ENCODE peak calls at places on chromosome 3, in four cellular contexts. One of them, this sample, is unnamed.

GRCh38 chr3:61688307-61688695 is 126.9 kb downstream of the PTPRG start:
- DNase-seq in neuronal stem cell: peak
- DNase-seq in trophoblast cell: no peak
- DNase-seq in mammary epithelial cell: no peak
- DNase-seq in this sample: no peak

GRCh38 chr3:129708328-129708861 is 101.9 kb upstream of the PLXND1 start:
- DNase-seq in neuronal stem cell: no peak
- DNase-seq in trophoblast cell: no peak
- DNase-seq in mammary epithelial cell: no peak
- DNase-seq in this sample: no peak

GRCh38 chr3:5002174-5002870 is 23.1 kb downstream of the BHLHE40 start:
- DNase-seq in neuronal stem cell: no peak
- DNase-seq in trophoblast cell: no peak
- DNase-seq in mammary epithelial cell: no peak
- DNase-seq in this sample: no peak

GRCh38 chr3:100968908-100969556 is 24.2 kb downstream of the ABI3BP start:
- DNase-seq in neuronal stem cell: no peak
- DNase-seq in trophoblast cell: no peak
- DNase-seq in mammary epithelial cell: no peak
- DNase-seq in this sample: no peak

GRCh38 chr3:122793568-122794416 is at the start of gene HSPBAP1:
- DNase-seq in neuronal stem cell: peak
- DNase-seq in trophoblast cell: peak
- DNase-seq in mammary epithelial cell: peak
- DNase-seq in this sample: peak

GRCh38 chr3:72391659-72392058 is 456.6 kb downstream of the SHQ1 start:
- DNase-seq in neuronal stem cell: no peak
- DNase-seq in trophoblast cell: no peak
- DNase-seq in mammary epithelial cell: no peak
- DNase-seq in this sample: no peak

GRCh38 chr3:168093790-168094189 is 1.9 kb downstream of the GOLIM4 start:
- DNase-seq in neuronal stem cell: no peak
- DNase-seq in trophoblast cell: no peak
- DNase-seq in mammary epithelial cell: no peak
- DNase-seq in this sample: no peak

GRCh38 chr3:79490165-79491028 is 277.4 kb downstream of the ROBO1 start:
- DNase-seq in neuronal stem cell: peak
- DNase-seq in trophoblast cell: no peak
- DNase-seq in mammary epithelial cell: peak
- DNase-seq in this sample: peak

GRCh38 chr3:63863150-63864007 is at the start of the genes ATXN7 and THOC7:
- DNase-seq in neuronal stem cell: peak
- DNase-seq in trophoblast cell: peak
- DNase-seq in mammary epithelial cell: peak
- DNase-seq in this sample: peak

GRCh38 chr3:136546718-136547117 is 205.5 kb downstream of the STAG1 start:
- DNase-seq in neuronal stem cell: no peak
- DNase-seq in trophoblast cell: no peak
- DNase-seq in mammary epithelial cell: no peak
- DNase-seq in this sample: no peak

GRCh38 chr3:176513604-176514003 is 683.7 kb downstream of the TBL1XR1 start:
- DNase-seq in neuronal stem cell: peak
- DNase-seq in trophoblast cell: no peak
- DNase-seq in mammary epithelial cell: no peak
- DNase-seq in this sample: no peak

GRCh38 chr3:192571197-192571791 is 156.0 kb downstream of the FGF12 start:
- DNase-seq in neuronal stem cell: no peak
- DNase-seq in trophoblast cell: no peak
- DNase-seq in mammary epithelial cell: peak
- DNase-seq in this sample: peak

GRCh38 chr3:141949394-141949793 is 73.0 kb downstream of the ATP1B3 start:
- DNase-seq in neuronal stem cell: no peak
- DNase-seq in trophoblast cell: no peak
- DNase-seq in mammary epithelial cell: no peak
- DNase-seq in this sample: no peak

GRCh38 chr3:125374501-125374995 is 577 bp downstream of the ZNF148 start:
- DNase-seq in neuronal stem cell: peak
- DNase-seq in trophoblast cell: no peak
- DNase-seq in mammary epithelial cell: peak
- DNase-seq in this sample: peak

DNA sequence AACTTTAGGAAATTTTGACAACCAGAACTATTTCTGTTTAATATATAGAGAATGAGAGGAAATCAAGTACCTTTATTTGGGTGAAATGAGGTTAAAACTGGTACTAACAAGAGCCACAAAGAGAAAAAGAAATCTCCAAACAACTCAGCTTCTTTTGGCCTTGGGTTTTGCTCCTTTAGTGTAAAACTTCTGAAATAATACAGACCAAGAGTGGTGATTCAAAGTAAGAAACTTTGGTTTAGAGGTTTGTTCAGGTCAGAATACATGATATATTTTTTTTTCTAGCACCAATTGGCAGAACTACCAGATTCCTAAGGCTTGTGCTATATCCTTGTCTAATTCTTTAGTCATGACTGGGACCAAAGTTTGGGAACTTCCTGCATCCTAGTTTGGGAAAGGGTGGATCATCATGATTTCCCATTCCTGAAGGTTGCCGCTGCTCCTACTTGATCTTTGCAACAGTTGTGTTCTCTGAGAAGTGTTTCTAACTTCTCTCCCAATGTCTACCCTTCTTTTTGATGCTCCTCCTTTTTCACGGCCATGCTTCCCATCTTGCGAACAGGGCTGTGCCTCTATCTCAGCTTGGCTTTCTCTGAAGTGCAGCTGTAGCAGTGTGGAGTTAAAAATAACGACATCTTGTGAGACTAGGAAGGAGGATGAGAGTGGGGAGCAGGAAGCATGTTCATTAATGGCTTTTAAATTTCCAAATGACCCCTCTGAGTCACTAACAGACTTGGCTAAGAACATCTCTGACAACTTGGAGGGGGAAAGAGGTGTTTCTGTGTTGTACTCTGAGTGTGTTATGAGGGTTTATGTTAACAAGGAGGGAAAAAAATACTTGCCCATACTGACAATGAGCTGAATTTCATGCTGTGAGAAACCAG is 87.7 kb downstream of the KCNAB1 start:
- DNase-seq in neuronal stem cell: no peak
- DNase-seq in trophoblast cell: no peak
- DNase-seq in mammary epithelial cell: no peak
- DNase-seq in this sample: no peak
- H3K27ac ChIP-seq in neuronal stem cell: no peak
- H3K27ac ChIP-seq in trophoblast cell: no peak
- H3K27ac ChIP-seq in mammary epithelial cell: no peak
- H3K27ac ChIP-seq in this sample: no peak

DNA sequence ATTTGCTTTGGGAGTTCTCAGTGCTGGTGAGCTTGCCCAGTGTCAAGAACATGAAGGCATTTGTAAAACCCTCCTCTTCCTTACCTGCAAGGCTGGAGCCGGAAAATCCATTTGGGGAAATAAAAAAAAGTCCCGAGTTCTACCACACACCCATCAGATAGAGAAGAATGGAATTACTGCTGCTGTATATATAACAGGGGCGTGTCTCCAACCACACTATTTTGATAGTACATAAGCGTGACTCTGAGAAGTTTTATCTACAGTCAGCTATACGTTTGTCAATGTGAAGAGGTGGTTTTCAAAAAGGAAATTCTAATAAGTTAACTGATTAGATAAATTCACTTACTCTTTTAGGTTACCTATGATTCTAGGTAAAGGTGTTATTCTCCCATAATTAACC is 1.3 kb upstream of the CPA3 start:
- DNase-seq in neuronal stem cell: no peak
- DNase-seq in trophoblast cell: no peak
- DNase-seq in mammary epithelial cell: no peak
- DNase-seq in this sample: no peak
- H3K9ac ChIP-seq in neuronal stem cell: no peak
- H3K9ac ChIP-seq in trophoblast cell: no peak
- H3K9ac ChIP-seq in mammary epithelial cell: no peak
- H3K9ac ChIP-seq in this sample: no peak

GRCh38 chr3:187400756-187401155 is 32.6 kb downstream of the RTP4 start:
- DNase-seq in neuronal stem cell: no peak
- DNase-seq in trophoblast cell: no peak
- DNase-seq in mammary epithelial cell: no peak
- DNase-seq in this sample: no peak

GRCh38 chr3:187396661-187397060 is 28.5 kb downstream of the RTP4 start:
- DNase-seq in neuronal stem cell: no peak
- DNase-seq in trophoblast cell: no peak
- DNase-seq in mammary epithelial cell: no peak
- DNase-seq in this sample: no peak

GRCh38 chr3:187401861-187402260 is 33.7 kb downstream of the RTP4 start:
- DNase-seq in neuronal stem cell: no peak
- DNase-seq in trophoblast cell: no peak
- DNase-seq in mammary epithelial cell: no peak
- DNase-seq in this sample: no peak

GRCh38 chr3:187403768-187404270 is 35.6 kb downstream of the RTP4 start:
- DNase-seq in neuronal stem cell: no peak
- DNase-seq in trophoblast cell: peak
- DNase-seq in mammary epithelial cell: peak
- DNase-seq in this sample: no peak

DNA sequence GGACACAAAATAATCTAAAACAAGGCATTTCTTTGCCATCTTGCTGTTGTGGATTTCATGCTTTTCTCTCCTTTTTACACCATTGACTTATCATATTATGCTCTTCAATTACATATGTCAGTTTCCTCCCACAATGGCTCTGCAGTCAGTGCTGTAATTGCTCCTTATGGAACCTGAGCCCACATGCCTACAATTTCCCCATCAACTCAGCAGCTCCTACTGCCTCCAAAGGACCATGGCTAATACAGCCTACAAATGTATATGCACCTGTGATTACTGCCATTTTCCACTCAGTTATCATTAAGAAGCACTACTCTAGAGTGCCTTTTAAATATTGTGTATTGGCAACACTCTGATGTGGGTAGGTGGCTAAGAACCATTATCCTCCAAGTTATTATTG is 30.8 kb downstream of the RTP4 start:
- DNase-seq in neuronal stem cell: no peak
- DNase-seq in trophoblast cell: no peak
- DNase-seq in mammary epithelial cell: no peak
- DNase-seq in this sample: no peak
- H3K27ac ChIP-seq in neuronal stem cell: no peak
- H3K27ac ChIP-seq in trophoblast cell: no peak
- H3K27ac ChIP-seq in mammary epithelial cell: no peak
- H3K27ac ChIP-seq in this sample: no peak

DNA sequence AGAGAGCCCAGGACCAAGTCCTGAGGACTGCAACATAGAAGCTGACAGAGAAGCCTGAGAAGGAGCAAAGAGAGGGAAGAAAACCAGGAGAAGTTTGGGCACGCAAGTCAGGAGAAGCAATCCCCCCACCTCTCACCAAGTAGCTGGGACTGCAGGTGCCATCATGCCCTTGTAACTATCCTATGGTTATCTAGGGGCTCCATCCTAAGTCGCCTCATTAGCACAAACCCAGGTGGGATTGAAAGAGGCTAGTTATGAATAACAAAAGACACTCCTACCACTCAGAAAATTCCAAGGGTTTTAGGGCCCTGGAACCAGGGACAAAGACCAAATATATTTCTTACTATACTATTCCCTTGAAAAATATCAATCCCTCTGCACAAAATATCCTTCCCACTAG is 53.5 kb downstream of the CCR4 start:
- DNase-seq in neuronal stem cell: no peak
- DNase-seq in trophoblast cell: no peak
- DNase-seq in mammary epithelial cell: no peak
- DNase-seq in this sample: no peak
- H3K9ac ChIP-seq in neuronal stem cell: no peak
- H3K9ac ChIP-seq in trophoblast cell: no peak
- H3K9ac ChIP-seq in mammary epithelial cell: no peak
- H3K9ac ChIP-seq in this sample: no peak

DNA sequence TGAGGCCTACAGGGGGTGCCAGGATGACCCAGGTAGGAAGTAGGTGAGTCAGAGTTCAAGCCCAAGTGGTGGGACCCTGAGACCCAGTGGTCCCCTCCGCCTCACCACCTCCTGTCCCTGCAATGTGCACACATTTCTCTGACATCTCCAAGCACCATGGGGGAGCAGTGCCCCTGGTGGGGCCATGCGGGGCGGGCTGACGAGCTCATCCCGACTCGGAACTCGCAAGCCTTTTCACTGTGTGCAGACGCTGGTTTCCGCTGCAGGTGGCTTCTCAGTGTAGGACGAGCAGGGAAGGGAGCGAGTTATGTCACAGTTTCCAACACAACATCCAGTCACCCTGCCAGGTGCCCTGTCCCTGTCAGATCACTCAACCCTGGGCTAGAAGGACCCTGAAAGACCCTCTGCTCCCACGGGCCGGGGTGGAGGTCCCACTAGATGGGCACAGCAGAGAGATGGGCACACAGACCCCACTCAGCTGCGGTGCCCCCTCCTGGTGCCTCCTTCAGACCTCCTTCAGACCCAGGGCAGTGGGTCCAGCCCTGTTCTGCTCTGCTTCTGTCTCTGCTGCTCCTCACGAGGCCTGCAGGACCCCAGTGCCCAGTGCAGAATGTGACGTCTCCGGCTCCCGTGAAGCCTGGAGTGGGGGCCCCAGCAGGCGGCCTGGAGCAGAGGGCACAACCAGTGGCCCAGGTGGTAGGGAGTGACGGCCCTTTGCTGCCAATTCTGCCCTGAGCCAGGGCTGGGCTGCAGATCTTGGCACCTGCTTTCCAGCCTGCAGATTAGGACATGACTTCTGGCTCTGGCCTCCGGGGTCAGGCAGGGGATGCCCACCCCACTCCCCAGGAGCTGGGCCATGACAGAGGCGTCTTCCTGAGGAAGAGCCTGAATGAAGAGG is 102.0 kb upstream of the RPL32 start:
- DNase-seq in neuronal stem cell: no peak
- DNase-seq in trophoblast cell: no peak
- DNase-seq in mammary epithelial cell: no peak
- DNase-seq in this sample: no peak
- H3K27ac ChIP-seq in neuronal stem cell: peak
- H3K27ac ChIP-seq in trophoblast cell: no peak
- H3K27ac ChIP-seq in mammary epithelial cell: no peak
- H3K27ac ChIP-seq in this sample: no peak

GRCh38 chr3:13190376-13190762 is 117.1 kb upstream of the IQSEC1 start:
- DNase-seq in neuronal stem cell: no peak
- DNase-seq in trophoblast cell: no peak
- DNase-seq in mammary epithelial cell: no peak
- DNase-seq in this sample: no peak

GRCh38 chr3:13188380-13188779 is 115.2 kb upstream of the IQSEC1 start:
- DNase-seq in neuronal stem cell: no peak
- DNase-seq in trophoblast cell: no peak
- DNase-seq in mammary epithelial cell: no peak
- DNase-seq in this sample: no peak

GRCh38 chr3:13187593-13187992 is 114.4 kb upstream of the IQSEC1 start:
- DNase-seq in neuronal stem cell: no peak
- DNase-seq in trophoblast cell: no peak
- DNase-seq in mammary epithelial cell: no peak
- DNase-seq in this sample: no peak

GRCh38 chr3:13189639-13190375 is 116.6 kb upstream of the IQSEC1 start:
- DNase-seq in neuronal stem cell: no peak
- DNase-seq in trophoblast cell: peak
- DNase-seq in mammary epithelial cell: peak
- DNase-seq in this sample: no peak

DNA sequence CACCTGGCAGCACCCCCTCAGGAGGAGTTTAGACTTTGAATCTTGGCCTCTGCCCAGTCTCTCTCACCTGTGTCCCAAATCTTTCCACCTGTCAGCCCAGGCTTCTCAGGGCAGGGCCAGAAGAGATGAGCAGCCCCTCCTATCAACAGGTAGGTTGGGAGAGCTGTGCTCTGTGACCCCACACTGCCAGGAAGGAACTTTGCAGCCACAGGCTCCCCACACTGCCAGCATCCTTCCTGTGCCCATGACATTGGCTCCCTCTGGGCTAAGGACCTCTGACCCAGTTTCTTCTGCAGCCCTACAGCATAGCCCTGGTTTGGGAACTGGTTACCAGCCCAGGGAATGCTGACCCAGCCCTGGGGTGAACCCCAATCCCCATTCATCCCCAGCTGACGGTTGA is 115.7 kb upstream of the IQSEC1 start:
- DNase-seq in neuronal stem cell: no peak
- DNase-seq in trophoblast cell: no peak
- DNase-seq in mammary epithelial cell: no peak
- DNase-seq in this sample: no peak
- H3K9ac ChIP-seq in neuronal stem cell: no peak
- H3K9ac ChIP-seq in trophoblast cell: no peak
- H3K9ac ChIP-seq in mammary epithelial cell: no peak
- H3K9ac ChIP-seq in this sample: no peak